ENCODE peak calls at places on chromosomes 16 and 17, in five cellular contexts. C, R, E, J and Y are unnamed samples.

GRCh38 chr17:81909231-81909630 is 2.0 kb downstream of the PCYT2 start:
- DNase-seq in R (no peak), E (no peak), C (no peak), J (no peak), Y (no peak)

GRCh38 chr17:28372203-28372944 is 880 bp downstream of the SARM1 start:
- DNase-seq in R (no peak), E (peak), C (no peak), J (peak), Y (no peak)

GRCh38 chr17:33121272-33121671 is 129.6 kb downstream of the SPACA3 start:
- DNase-seq in R (no peak), C (no peak), J (no peak), E (no peak), Y (no peak)

GRCh38 chr17:9206989-9207317 is 185.6 kb downstream of the NTN1 start:
- DNase-seq in C (peak), J (no peak), R (no peak), E (no peak), Y (no peak)

GRCh38 chr17:82200743-82201497 is 11.7 kb downstream of the CCDC57 start:
- DNase-seq in R (no peak), E (peak), J (no peak), C (no peak), Y (no peak)

GRCh38 chr16:31073823-31074072 is 292 bp downstream of the ZNF668 start:
- DNase-seq in J (no peak), C (no peak), R (no peak), E (no peak), Y (peak)

GRCh38 chr16:81767987-81768592 is 11.0 kb upstream of the PLCG2 start:
- DNase-seq in E (no peak), C (no peak), J (no peak), R (no peak), Y (no peak)

GRCh38 chr16:23423496-23424049 is 29.4 kb downstream of the COG7 start:
- DNase-seq in C (peak), E (no peak), J (peak), R (peak), Y (no peak)

GRCh38 chr17:15411556-15412198 is 55.7 kb downstream of the CDRT4 start:
- DNase-seq in C (no peak), J (no peak), R (peak), E (no peak), Y (no peak)

GRCh38 chr17:6070895-6071511 is 824 bp downstream of the WSCD1 start:
- DNase-seq in J (no peak), R (no peak), E (no peak), C (no peak), Y (no peak)

GRCh38 chr16:82631701-82632685 is 5.2 kb downstream of the CDH13 start:
- DNase-seq in E (no peak), C (no peak), R (no peak), J (peak), Y (no peak)

DNA sequence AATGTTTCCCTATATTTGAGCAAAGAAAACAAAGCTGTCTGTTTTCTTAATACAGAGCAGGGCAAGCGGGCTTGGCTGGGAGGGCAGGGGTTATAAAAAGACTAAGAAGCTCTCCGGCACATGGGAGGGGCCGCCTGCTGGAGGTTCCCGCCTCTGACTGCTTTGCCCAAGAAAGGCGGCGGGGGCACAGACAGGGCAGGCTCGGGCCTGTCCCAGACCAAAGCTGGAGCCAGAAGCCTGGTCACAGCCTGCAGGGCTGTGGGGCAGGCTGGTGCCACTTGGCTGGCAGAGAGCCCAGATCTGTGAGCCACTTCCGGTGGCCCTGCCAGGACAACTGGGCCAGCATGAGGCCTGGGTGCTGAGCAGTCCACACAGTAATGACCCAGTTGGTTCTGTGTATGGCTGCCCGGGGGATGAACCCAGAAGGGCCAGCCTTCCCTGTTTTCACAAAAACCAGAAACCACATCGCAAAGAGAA is 89.4 kb downstream of the LITAF start:
- DNase-seq in J (peak), R (peak), E (no peak), C (peak), Y (no peak)
- TF ChIP-seq CTCF in J (peak), R (peak), E (no peak), C (peak), Y (no peak)

GRCh38 chr17:309361-309888 is 43.2 kb downstream of the RPH3AL start:
- DNase-seq in E (no peak), C (peak), R (no peak), J (no peak), Y (no peak)
- TF ChIP-seq CTCF in E (peak), C (peak), R (no peak), J (peak), Y (peak)

DNA sequence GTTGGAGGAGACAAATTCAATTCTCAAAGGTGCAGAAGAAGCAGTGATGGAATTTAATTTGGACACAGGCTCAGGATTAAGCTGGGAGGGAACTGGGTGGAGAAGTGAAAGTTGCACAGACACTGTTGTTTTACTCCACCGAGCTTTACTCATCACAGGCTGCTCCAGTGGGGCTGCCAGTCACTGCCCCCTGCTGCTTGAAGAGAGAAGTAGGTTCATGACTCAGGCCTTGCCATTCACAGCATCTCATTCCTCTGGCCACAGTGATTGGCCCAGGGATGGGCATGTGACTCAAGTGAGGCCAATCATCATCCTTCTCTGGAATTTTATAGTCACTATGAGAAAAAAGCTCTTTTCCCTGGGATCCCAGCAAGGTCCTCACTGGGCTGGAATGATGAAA is 11.8 kb downstream of the GNAO1 start:
- DNase-seq in E (peak), J (peak), C (no peak), R (no peak), Y (peak)
- TF ChIP-seq CTCF in E (peak), J (peak), C (peak), R (no peak), Y (peak)

DNA sequence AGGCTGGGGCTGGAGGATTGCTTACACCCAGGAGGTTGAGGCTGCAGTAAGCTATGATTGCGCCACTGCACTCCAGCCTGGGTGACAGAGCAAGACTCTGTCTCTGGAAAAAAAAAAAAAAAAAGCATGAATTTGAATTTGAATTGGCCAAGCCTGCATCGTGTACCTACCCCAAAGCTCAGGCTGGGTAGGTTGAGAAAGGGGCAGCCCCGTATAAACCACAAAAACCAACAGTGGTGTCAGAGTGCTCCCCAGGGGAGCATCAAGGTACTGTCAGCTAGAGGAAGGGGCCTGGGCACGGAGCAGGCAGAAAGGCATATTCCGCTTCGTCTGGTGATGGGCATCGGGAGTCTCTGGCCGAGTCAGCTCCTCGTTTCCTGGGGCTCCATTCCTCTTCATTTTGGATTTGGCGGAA is 40.9 kb downstream of the RAP1GAP2 start:
- DNase-seq in J (no peak), C (no peak), R (no peak), E (peak), Y (no peak)
- TF ChIP-seq CTCF in J (no peak), C (no peak), R (no peak), E (peak), Y (peak)

DNA sequence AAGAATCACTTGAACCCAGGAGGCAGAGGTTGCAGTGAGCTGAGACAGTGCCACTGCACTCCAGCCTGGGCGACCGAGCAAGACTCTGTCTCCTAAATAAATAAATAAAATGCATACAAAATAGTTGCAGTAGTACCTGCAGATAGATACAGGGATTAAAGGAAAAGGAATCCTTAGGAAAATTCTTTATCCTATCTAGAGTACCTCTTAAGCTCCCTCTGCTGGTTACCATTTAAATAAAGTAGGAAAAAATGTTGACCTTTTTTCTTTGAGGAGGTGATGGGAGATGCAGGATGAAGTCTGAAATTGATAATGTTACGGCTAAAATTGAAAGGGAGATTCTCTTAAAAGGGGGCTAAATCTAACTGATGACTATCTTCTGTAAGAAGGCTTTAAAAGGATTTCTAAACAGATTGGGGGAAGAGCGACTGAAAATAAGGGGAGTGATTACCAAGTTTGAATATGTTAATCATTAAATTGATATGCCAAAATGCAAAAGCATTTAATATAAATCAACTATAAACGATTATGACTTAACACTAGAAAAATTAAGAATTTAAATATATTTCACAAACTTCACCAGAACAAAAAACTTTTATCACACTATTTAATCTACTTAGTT is 29.4 kb downstream of the C16orf87 start:
- DNase-seq in E (no peak), R (no peak), C (no peak), J (peak), Y (no peak)
- TF ChIP-seq CTCF in E (no peak), R (no peak), C (peak), J (peak), Y (peak)